ENCODE peak calls at places on chromosome 5, in four cellular contexts. One of them, this sample, is unnamed.

GRCh38 chr5:120789918-120790714 is 326.0 kb downstream of the PRR16 start:
- DNase-seq in Peyer's patch: no peak
- DNase-seq in vagina: no peak
- DNase-seq in lower lobe of right lung: no peak
- DNase-seq in this sample: no peak

GRCh38 chr5:72598461-72599433 is 91.5 kb upstream of the ZNF366 start:
- DNase-seq in Peyer's patch: no peak
- DNase-seq in vagina: no peak
- DNase-seq in lower lobe of right lung: no peak
- DNase-seq in this sample: no peak

GRCh38 chr5:92548351-92548750 is 1032.7 kb downstream of the NR2F1-AS1 start:
- DNase-seq in Peyer's patch: no peak
- DNase-seq in vagina: no peak
- DNase-seq in lower lobe of right lung: no peak
- DNase-seq in this sample: no peak

GRCh38 chr5:107700486-107700885 is 29.7 kb upstream of the EFNA5 start:
- DNase-seq in Peyer's patch: no peak
- DNase-seq in vagina: no peak
- DNase-seq in lower lobe of right lung: no peak
- DNase-seq in this sample: no peak

GRCh38 chr5:121725450-121725849 is 126.2 kb upstream of the FTMT start:
- DNase-seq in Peyer's patch: no peak
- DNase-seq in vagina: no peak
- DNase-seq in lower lobe of right lung: no peak
- DNase-seq in this sample: no peak

GRCh38 chr5:6714221-6715041 is 1.2 kb downstream of the TENT4A start:
- DNase-seq in Peyer's patch: peak; percentile 59
- DNase-seq in vagina: no peak
- DNase-seq in lower lobe of right lung: peak; percentile 65
- DNase-seq in this sample: no peak

GRCh38 chr5:181263633-181264032 is 2.7 kb upstream of the TRIM52 start:
- DNase-seq in Peyer's patch: no peak
- DNase-seq in vagina: peak; percentile 56
- DNase-seq in lower lobe of right lung: no peak
- DNase-seq in this sample: no peak

GRCh38 chr5:137099651-137100050 is 399.5 kb downstream of the SPOCK1 start:
- DNase-seq in Peyer's patch: no peak
- DNase-seq in vagina: no peak
- DNase-seq in lower lobe of right lung: no peak
- DNase-seq in this sample: no peak

GRCh38 chr5:83475540-83476469 is 4.3 kb downstream of the VCAN start:
- DNase-seq in Peyer's patch: no peak
- DNase-seq in vagina: no peak
- DNase-seq in lower lobe of right lung: no peak
- DNase-seq in this sample: no peak

GRCh38 chr5:37723147-37723961 is 116.5 kb downstream of the GDNF start:
- DNase-seq in Peyer's patch: no peak
- DNase-seq in vagina: no peak
- DNase-seq in lower lobe of right lung: no peak
- DNase-seq in this sample: no peak

GRCh38 chr5:84725946-84726570 is 341.4 kb upstream of the EDIL3 start:
- DNase-seq in Peyer's patch: no peak
- DNase-seq in vagina: no peak
- DNase-seq in lower lobe of right lung: no peak
- DNase-seq in this sample: no peak

GRCh38 chr5:160315968-160316367 is 3.6 kb upstream of the CCNJL start:
- DNase-seq in Peyer's patch: no peak
- DNase-seq in vagina: no peak
- DNase-seq in lower lobe of right lung: no peak
- DNase-seq in this sample: no peak

GRCh38 chr5:138668451-138668850 is 84.8 kb upstream of the CTNNA1 start:
- DNase-seq in Peyer's patch: no peak
- DNase-seq in vagina: no peak
- DNase-seq in lower lobe of right lung: no peak
- DNase-seq in this sample: peak; percentile 18

GRCh38 chr5:132411382-132411925 is 41.9 kb downstream of the SLC22A5 start:
- DNase-seq in Peyer's patch: peak; percentile 74
- DNase-seq in vagina: peak; percentile 90
- DNase-seq in lower lobe of right lung: no peak
- DNase-seq in this sample: peak; percentile 31

GRCh38 chr5:1430121-1430795 is 15.0 kb downstream of the SLC6A3 start:
- DNase-seq in Peyer's patch: no peak
- DNase-seq in vagina: no peak
- DNase-seq in lower lobe of right lung: peak; percentile 32
- DNase-seq in this sample: no peak

GRCh38 chr5:16864566-16864965 is 71.5 kb downstream of the MYO10 start:
- DNase-seq in Peyer's patch: no peak
- DNase-seq in vagina: no peak
- DNase-seq in lower lobe of right lung: no peak
- DNase-seq in this sample: no peak
- H3K4me1 ChIP-seq in Peyer's patch: peaks cover 14% of the 10 kb centered on the region
- H3K4me1 ChIP-seq in vagina: peaks cover 20% of the 10 kb centered on the region
- H3K4me1 ChIP-seq in lower lobe of right lung: peaks cover 38% of the 10 kb centered on the region
- H3K4me1 ChIP-seq in this sample: no peaks in the 10 kb centered on the region

DNA sequence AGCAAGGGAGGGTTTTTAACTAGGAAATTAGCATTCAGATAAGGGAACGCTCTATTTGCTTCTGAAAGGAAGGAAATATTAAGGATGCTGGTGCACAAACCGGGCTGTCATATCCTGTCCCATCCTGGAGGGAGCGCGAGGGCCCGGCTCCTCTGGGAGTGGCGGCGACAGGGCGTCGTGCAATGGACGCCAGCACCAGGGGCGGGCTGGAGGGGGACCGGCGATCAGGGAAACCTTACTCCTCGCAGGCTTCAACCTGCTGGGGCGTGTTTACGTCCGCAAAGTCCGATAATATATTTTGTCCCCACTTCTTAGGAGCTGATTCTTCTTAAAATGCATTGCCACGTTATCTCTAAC is 197.1 kb upstream of the TBCA start:
- DNase-seq in Peyer's patch: no peak
- DNase-seq in vagina: no peak
- DNase-seq in lower lobe of right lung: no peak
- DNase-seq in this sample: no peak
- TF ChIP-seq CTCF in Peyer's patch: no peak
- TF ChIP-seq CTCF in vagina: no peak
- TF ChIP-seq CTCF in lower lobe of right lung: no peak
- TF ChIP-seq CTCF in this sample: no peak

GRCh38 chr5:150134198-150134588 is 21.5 kb downstream of the PDGFRB start:
- DNase-seq in Peyer's patch: no peak
- DNase-seq in vagina: no peak
- DNase-seq in lower lobe of right lung: no peak
- DNase-seq in this sample: no peak
- H3K4me1 ChIP-seq in Peyer's patch: peaks cover 32% of the 10 kb centered on the region
- H3K4me1 ChIP-seq in vagina: peaks cover 88% of the 10 kb centered on the region
- H3K4me1 ChIP-seq in lower lobe of right lung: peaks cover 50% of the 10 kb centered on the region
- H3K4me1 ChIP-seq in this sample: no peaks in the 10 kb centered on the region

DNA sequence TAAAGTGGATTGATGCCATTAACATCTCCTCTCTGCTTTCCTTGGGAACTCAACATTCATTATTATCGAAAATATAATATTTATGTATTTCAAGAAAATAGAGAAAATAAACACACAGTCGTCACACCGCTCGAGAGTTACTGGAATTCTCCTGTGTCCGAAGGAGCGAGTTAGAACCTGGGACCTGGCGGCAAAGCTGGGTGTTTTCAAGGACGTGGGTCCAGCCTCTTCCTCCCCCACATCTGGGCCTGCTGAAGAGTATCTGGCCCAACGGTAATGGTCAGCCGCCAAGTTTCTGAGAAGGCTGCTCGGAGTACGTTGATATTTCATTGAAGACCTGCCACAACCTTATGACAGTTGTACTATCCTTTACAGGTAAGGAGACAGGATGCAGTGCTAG is 47.9 kb downstream of the IRX2 start:
- DNase-seq in Peyer's patch: no peak
- DNase-seq in vagina: no peak
- DNase-seq in lower lobe of right lung: no peak
- DNase-seq in this sample: no peak
- TF ChIP-seq CTCF in Peyer's patch: no peak
- TF ChIP-seq CTCF in vagina: no peak
- TF ChIP-seq CTCF in lower lobe of right lung: no peak
- TF ChIP-seq CTCF in this sample: no peak